ENCODE peak calls at places on chromosomes 7 and 10, in four cellular contexts. N is NCI-H1436, C is cardiac muscle cell, D is kidney. W is an unnamed sample.

GRCh38 chr7:126574838-126575250 is 677.9 kb downstream of the GRM8 start:
- DNase-seq in N (no peak), C (no peak), D (no peak), W (no peak)

GRCh38 chr7:141103847-141104429 is 30.1 kb downstream of the TMEM178B start:
- DNase-seq in N (no peak), C (no peak), D (no peak), W (no peak)

GRCh38 chr10:6145414-6145978 is 56.7 kb downstream of the RBM17 start:
- DNase-seq in N (no peak), C (peak), D (peak), W (no peak)

GRCh38 chr7:128361463-128362441 is at the start of gene PRRT4:
- DNase-seq in N (no peak), C (peak), D (no peak), W (no peak)

GRCh38 chr10:98349508-98349922 is 65.5 kb downstream of the PYROXD2 start:
- DNase-seq in N (no peak), C (no peak), D (peak), W (no peak)

GRCh38 chr10:70197235-70197952 is 27.1 kb upstream of the SAR1A start:
- DNase-seq in N (no peak), C (no peak), D (no peak), W (no peak)

GRCh38 chr10:78178940-78179339 is 145.3 kb downstream of the RPS24 start:
- DNase-seq in N (no peak), C (no peak), D (no peak), W (no peak)

GRCh38 chr10:132538031-132538789 is 623 bp downstream of the INPP5A start:
- DNase-seq in N (no peak), C (no peak), D (peak), W (no peak)

GRCh38 chr7:953547-954327 is 743 bp downstream of the ADAP1 start:
- DNase-seq in N (no peak), C (peak), D (peak), W (no peak)

GRCh38 chr10:1406172-1406975 is 331.0 kb downstream of the ADARB2 start:
- DNase-seq in N (no peak), C (no peak), D (no peak), W (no peak)

GRCh38 chr7:77442631-77443420 is 26.7 kb upstream of the GSAP start:
- DNase-seq in N (no peak), C (no peak), D (no peak), W (no peak)